ENCODE peak calls at places on chromosomes 1 and 21, in six cellular contexts. D, V, R, I, N and Y are unnamed samples.

GRCh38 chr1:103517380-103518047 is 8.0 kb upstream of the RNPC3 start:
- ATAC-seq in R (peak), D (no peak), I (no peak), N (no peak), V (no peak), Y (no peak)

GRCh38 chr1:14183312-14183711 is 415.2 kb upstream of the KAZN start:
- ATAC-seq in N (no peak), V (no peak), I (no peak), R (no peak), D (no peak), Y (no peak)

GRCh38 chr1:85605519-85606413 is 25.2 kb downstream of the CCN1 start:
- ATAC-seq in I (no peak), R (no peak), V (peak), N (no peak), D (peak), Y (no peak)

GRCh38 chr1:210446479-210446878 is 117.8 kb downstream of the HHAT start:
- ATAC-seq in V (peak), R (peak), D (no peak), N (no peak), I (no peak), Y (no peak)

GRCh38 chr1:25642710-25643109 is 26.1 kb downstream of the MAN1C1 start:
- ATAC-seq in D (no peak), I (no peak), N (no peak), R (peak), V (no peak), Y (peak)

GRCh38 chr1:168428063-168428731 is 115.6 kb downstream of the XCL2 start:
- ATAC-seq in R (no peak), V (no peak), D (no peak), I (no peak), N (no peak), Y (peak)

GRCh38 chr1:178871551-178872320 is 859 bp upstream of the ANGPTL1 start:
- ATAC-seq in V (peak), I (no peak), D (no peak), N (no peak), R (no peak), Y (no peak)

GRCh38 chr1:59475737-59476136 is 178.8 kb downstream of the FGGY start:
- ATAC-seq in V (no peak), N (no peak), I (no peak), D (no peak), R (no peak), Y (no peak)

GRCh38 chr1:41884256-41885240 is 34.2 kb downstream of the HIVEP3 start:
- ATAC-seq in V (no peak), I (no peak), N (no peak), D (no peak), R (no peak), Y (no peak)

GRCh38 chr1:184838374-184838995 is 83.8 kb upstream of the EDEM3 start:
- ATAC-seq in I (peak), N (peak), R (no peak), D (peak), V (no peak), Y (peak)

GRCh38 chr1:232382671-232383070 is 247.3 kb downstream of the SIPA1L2 start:
- ATAC-seq in N (no peak), R (no peak), I (no peak), D (no peak), V (no peak), Y (peak)

GRCh38 chr1:11492235-11492634 is 13.3 kb downstream of the DISP3 start:
- ATAC-seq in I (no peak), V (peak), D (no peak), N (no peak), R (no peak), Y (no peak)

GRCh38 chr1:98677288-98677687 is 15.8 kb downstream of the SNX7 start:
- ATAC-seq in I (no peak), N (no peak), D (no peak), R (no peak), V (no peak), Y (no peak)

GRCh38 chr1:183871568-183871967 is 66.6 kb downstream of the RGL1 start:
- ATAC-seq in D (no peak), N (no peak), R (no peak), I (no peak), V (no peak), Y (no peak)

GRCh38 chr1:156643266-156644092 is 1.6 kb downstream of the BCAN start:
- ATAC-seq in N (no peak), R (peak), I (no peak), D (no peak), V (no peak), Y (no peak)

GRCh38 chr1:61158592-61158991 is 76.2 kb downstream of the NFIA start:
- ATAC-seq in R (no peak), D (no peak), V (no peak), I (no peak), N (no peak), Y (no peak)

GRCh38 chr1:108591471-108591870 is 31.6 kb downstream of the EEIG2 start:
- ATAC-seq in N (no peak), D (no peak), I (peak), R (no peak), V (no peak), Y (peak)

GRCh38 chr1:164644774-164645634 is 86.0 kb downstream of the PBX1 start:
- ATAC-seq in I (no peak), R (no peak), D (peak), N (no peak), V (no peak), Y (peak)

GRCh38 chr1:183498342-183498991 is 26.2 kb downstream of the SMG7 start:
- ATAC-seq in I (no peak), V (no peak), D (no peak), N (no peak), R (peak), Y (no peak)

GRCh38 chr1:40039245-40039756 is 1.2 kb upstream of the CAP1 start:
- ATAC-seq in D (no peak), R (peak), I (no peak), V (no peak), N (no peak), Y (no peak)

GRCh38 chr21:43775795-43776430 is at the start of gene CSTB:
- ATAC-seq in I (peak), N (peak), D (peak), V (peak), R (peak), Y (peak)
- TF ChIP-seq CTCF in I (peak), N (peak), D (no peak), V (no peak), R (no peak), Y (no peak)

GRCh38 chr1:17736625-17737024 is 18.5 kb upstream of the ACTL8 start:
- ATAC-seq in I (no peak), V (no peak), R (no peak), N (no peak), D (no peak), Y (no peak)
- TF ChIP-seq EP300 in I (no peak), V (no peak), R (no peak), N (no peak), D (no peak), Y (no peak)

GRCh38 chr1:170927955-170928850 is 7.1 kb upstream of the MROH9 start:
- ATAC-seq in D (no peak), V (no peak), I (no peak), N (no peak), R (no peak), Y (no peak)
- TF ChIP-seq CTCF in D (no peak), V (peak), I (no peak), N (no peak), R (no peak), Y (no peak)

GRCh38 chr1:111489604-111490003 is 13.8 kb downstream of the ADORA3 start:
- ATAC-seq in D (no peak), I (peak), R (no peak), N (peak), V (peak), Y (peak)
- TF ChIP-seq EP300 in D (no peak), I (no peak), R (no peak), N (no peak), V (no peak), Y (no peak)

GRCh38 chr1:37765937-37766664 is 1.2 kb upstream of the EPHA10 start:
- ATAC-seq in I (no peak), N (peak), D (peak), R (peak), V (peak), Y (no peak)
- TF ChIP-seq CTCF in I (no peak), N (peak), D (peak), R (peak), V (peak), Y (no peak)

DNA sequence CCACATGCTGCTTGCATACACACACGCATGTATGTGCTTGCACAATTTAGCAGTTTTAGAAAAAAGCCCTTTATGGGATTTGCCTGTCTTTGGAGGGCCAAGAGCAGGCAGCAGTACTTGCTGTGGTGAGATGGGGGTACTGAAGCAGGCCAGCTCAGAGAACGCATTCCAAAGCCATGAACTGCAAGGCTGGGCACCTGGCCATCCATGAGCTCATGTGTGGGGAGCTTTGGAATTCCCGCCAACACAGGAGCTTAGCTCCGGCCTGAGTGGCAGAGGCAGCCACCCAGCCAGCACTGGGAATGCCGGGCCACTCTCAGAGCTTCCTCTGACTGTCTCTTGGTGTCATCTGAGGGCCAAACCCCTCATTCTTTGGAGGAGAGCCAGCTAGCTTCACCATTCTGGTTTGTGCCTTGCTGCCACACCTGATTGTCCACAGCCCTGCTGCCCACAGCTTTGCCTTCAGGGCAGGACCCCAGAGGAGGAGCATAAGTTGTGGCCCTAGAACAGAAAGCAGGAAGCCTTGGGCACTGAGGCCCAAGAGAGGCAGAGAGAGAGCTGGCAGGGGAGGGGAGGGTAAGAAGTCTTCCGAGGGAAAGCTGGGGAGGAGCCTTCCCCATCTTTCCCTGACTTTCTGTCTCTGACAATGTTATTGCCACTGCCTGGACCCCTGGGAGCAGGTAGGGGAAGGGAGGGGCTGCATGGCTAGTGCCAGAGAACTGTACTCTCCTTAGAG is 92.1 kb upstream of the POU3F1 start:
- ATAC-seq in V (peak), I (peak), N (no peak), D (peak), R (no peak), Y (peak)
- TF ChIP-seq EP300 in V (no peak), I (no peak), N (no peak), D (no peak), R (no peak), Y (no peak)